ENCODE peak calls at places on chromosomes 2 and 18, in four cellular contexts. One of them, this sample, is unnamed.

GRCh38 chr18:21129586-21130216 is 18.1 kb upstream of the ROCK1 start:
- DNase-seq in HepG2: no peak
- DNase-seq in K562: no peak
- DNase-seq in H1: no peak
- DNase-seq in this sample: no peak

GRCh38 chr18:12659904-12660605 is 2.1 kb upstream of the SPIRE1 start:
- DNase-seq in K562: peak; percentile 61
- DNase-seq in H1: no peak
- DNase-seq in HepG2: peak; percentile 47
- DNase-seq in this sample: peak; percentile 93

GRCh38 chr18:532632-533031 is 32.1 kb upstream of the COLEC12 start:
- DNase-seq in H1: no peak
- DNase-seq in K562: no peak
- DNase-seq in HepG2: no peak
- DNase-seq in this sample: no peak

GRCh38 chr2:23320058-23320457 is 64.9 kb upstream of the KLHL29 start:
- DNase-seq in HepG2: no peak
- DNase-seq in H1: no peak
- DNase-seq in K562: no peak
- DNase-seq in this sample: no peak

GRCh38 chr2:237885931-237886701 is 26.7 kb downstream of the RAMP1 start:
- DNase-seq in HepG2: no peak
- DNase-seq in K562: no peak
- DNase-seq in H1: no peak
- DNase-seq in this sample: no peak

GRCh38 chr2:164843346-164843841 is 1.8 kb upstream of the COBLL1 start:
- DNase-seq in K562: no peak
- DNase-seq in H1: no peak
- DNase-seq in HepG2: peak; percentile 42
- DNase-seq in this sample: no peak

GRCh38 chr2:233832869-233833812 is 21.2 kb downstream of the HJURP start:
- DNase-seq in HepG2: peak; percentile 54
- DNase-seq in H1: peak; percentile 84
- DNase-seq in K562: peak; percentile 14
- DNase-seq in this sample: peak; percentile 30

GRCh38 chr18:77191241-77191751 is 58.4 kb upstream of the GALR1 start:
- DNase-seq in H1: no peak
- DNase-seq in HepG2: no peak
- DNase-seq in K562: no peak
- DNase-seq in this sample: no peak

GRCh38 chr2:202101049-202101579 is 28.1 kb downstream of the KIAA2012 start:
- DNase-seq in H1: no peak
- DNase-seq in HepG2: no peak
- DNase-seq in K562: no peak
- DNase-seq in this sample: no peak

GRCh38 chr2:146677280-146677679 is 1167.5 kb upstream of the ACVR2A start:
- DNase-seq in H1: no peak
- DNase-seq in K562: no peak
- DNase-seq in HepG2: peak; percentile 6
- DNase-seq in this sample: no peak

GRCh38 chr2:174342600-174343342 is 8.0 kb downstream of the SP9 start:
- DNase-seq in H1: no peak
- DNase-seq in HepG2: no peak
- DNase-seq in K562: no peak
- DNase-seq in this sample: peak; percentile 23
- TF ChIP-seq EZH2 in H1: peak; percentile 15
- TF ChIP-seq EZH2 in HepG2: no peak
- TF ChIP-seq EZH2 in K562: no peak
- TF ChIP-seq EZH2 in this sample: no peak

GRCh38 chr2:227805578-227805977 is 8.1 kb upstream of the CCL20 start:
- DNase-seq in H1: no peak
- DNase-seq in K562: no peak
- DNase-seq in HepG2: no peak
- DNase-seq in this sample: no peak
- TF ChIP-seq JUN in H1: no peak
- TF ChIP-seq JUN in K562: no peak
- TF ChIP-seq JUN in HepG2: no peak
- TF ChIP-seq JUN in this sample: no peak

GRCh38 chr2:869357-869871 is 81.2 kb upstream of the SNTG2 start:
- DNase-seq in K562: no peak
- DNase-seq in H1: no peak
- DNase-seq in HepG2: no peak
- DNase-seq in this sample: no peak
- H3K9ac ChIP-seq in K562: no peak overlapping the region
- H3K9ac ChIP-seq in H1: no peak overlapping the region
- H3K9ac ChIP-seq in HepG2: no peak overlapping the region
- H3K9ac ChIP-seq in this sample: no peak overlapping the region

GRCh38 chr2:144516417-144516980 is 3.4 kb downstream of the ZEB2 start:
- DNase-seq in HepG2: no peak
- DNase-seq in K562: peak; percentile 51
- DNase-seq in H1: peak; percentile 70
- DNase-seq in this sample: peak; percentile 54
- TF ChIP-seq EZH2 in HepG2: no peak
- TF ChIP-seq EZH2 in K562: no peak
- TF ChIP-seq EZH2 in H1: peak; percentile 54
- TF ChIP-seq EZH2 in this sample: no peak

GRCh38 chr2:168255866-168256265 is 8.5 kb upstream of the STK39 start:
- DNase-seq in H1: no peak
- DNase-seq in K562: no peak
- DNase-seq in HepG2: no peak
- DNase-seq in this sample: no peak
- TF ChIP-seq JUN in H1: no peak
- TF ChIP-seq JUN in K562: no peak
- TF ChIP-seq JUN in HepG2: no peak
- TF ChIP-seq JUN in this sample: no peak

GRCh38 chr2:151552287-151552686 is 142.6 kb downstream of the RIF1 start:
- DNase-seq in HepG2: no peak
- DNase-seq in H1: no peak
- DNase-seq in K562: no peak
- DNase-seq in this sample: no peak

GRCh38 chr2:151560289-151560688 is 150.6 kb downstream of the RIF1 start:
- DNase-seq in K562: no peak
- DNase-seq in HepG2: no peak
- DNase-seq in H1: no peak
- DNase-seq in this sample: peak; percentile 25

GRCh38 chr2:151551556-151551955 is 141.9 kb downstream of the RIF1 start:
- DNase-seq in HepG2: no peak
- DNase-seq in H1: no peak
- DNase-seq in K562: no peak
- DNase-seq in this sample: no peak

GRCh38 chr2:151556121-151556520 is 146.4 kb downstream of the RIF1 start:
- DNase-seq in HepG2: no peak
- DNase-seq in K562: no peak
- DNase-seq in H1: no peak
- DNase-seq in this sample: no peak
- H3K9ac ChIP-seq in HepG2: no peak overlapping the region
- H3K9ac ChIP-seq in K562: no peak overlapping the region
- H3K9ac ChIP-seq in H1: no peak overlapping the region
- H3K9ac ChIP-seq in this sample: no peak overlapping the region

GRCh38 chr2:230411484-230412368 is 4.3 kb upstream of the SP100 start:
- DNase-seq in H1: peak; percentile 72
- DNase-seq in K562: peak; percentile 76
- DNase-seq in HepG2: peak; percentile 62
- DNase-seq in this sample: peak; percentile 69
- TF ChIP-seq EZH2 in H1: peak; percentile 39
- TF ChIP-seq EZH2 in K562: no peak
- TF ChIP-seq EZH2 in HepG2: no peak
- TF ChIP-seq EZH2 in this sample: no peak

GRCh38 chr2:2788076-2788475 is 457.0 kb upstream of the MYT1L start:
- DNase-seq in HepG2: no peak
- DNase-seq in H1: peak; percentile 66
- DNase-seq in K562: no peak
- DNase-seq in this sample: no peak
- TF ChIP-seq JUN in HepG2: no peak
- TF ChIP-seq JUN in H1: no peak
- TF ChIP-seq JUN in K562: no peak
- TF ChIP-seq JUN in this sample: no peak